ENCODE peak calls at places on chromosomes 5 and 9, in eight cellular contexts. H, O, M, R, B, L, I and P are unnamed samples.

GRCh38 chr5:169804861-169805260 is 167.8 kb downstream of the DOCK2 start:
- DNase-seq in L (peak), O (no peak), I (no peak), B (no peak), M (no peak), H (no peak), R (no peak), P (no peak)

GRCh38 chr9:21564186-21564585 is 82.1 kb upstream of the IFNE start:
- DNase-seq in O (no peak), R (no peak), B (no peak), L (no peak), M (no peak), I (no peak), H (no peak), P (no peak)

GRCh38 chr9:2824564-2824963 is 19.3 kb downstream of the PUM3 start:
- DNase-seq in M (no peak), O (no peak), B (peak), L (no peak), R (no peak), H (no peak), I (no peak), P (no peak)

GRCh38 chr5:122844136-122844915 is 1.1 kb upstream of the SNX24 start:
- DNase-seq in L (no peak), H (peak), M (peak), B (peak), R (peak), O (no peak), I (no peak), P (no peak)

GRCh38 chr9:129283705-129284606 is 105.9 kb upstream of the IER5L start:
- DNase-seq in I (no peak), H (no peak), O (peak), B (no peak), M (no peak), L (peak), R (no peak), P (no peak)

GRCh38 chr9:93679536-93680444 is 103.4 kb downstream of the PHF2 start:
- DNase-seq in L (peak), R (peak), B (no peak), H (no peak), O (peak), I (no peak), M (no peak), P (peak)

GRCh38 chr9:91900057-91900816 is 49.8 kb downstream of the ROR2 start:
- DNase-seq in H (no peak), B (no peak), I (no peak), L (peak), R (no peak), M (no peak), O (no peak), P (no peak)

GRCh38 chr9:127277770-127278169 is 13.2 kb downstream of the GARNL3 start:
- DNase-seq in H (no peak), O (no peak), B (no peak), L (no peak), M (no peak), I (no peak), R (no peak), P (no peak)

GRCh38 chr5:52693279-52693678 is 94.4 kb upstream of the ITGA1 start:
- DNase-seq in R (peak), O (no peak), H (peak), L (no peak), M (peak), B (peak), I (no peak), P (no peak)

GRCh38 chr9:70257512-70257911 is 1.3 kb upstream of the SMC5 start:
- DNase-seq in H (no peak), I (no peak), L (no peak), B (no peak), O (no peak), R (no peak), M (no peak), P (no peak)

GRCh38 chr5:149493316-149493715 is 57.9 kb downstream of the CSNK1A1 start:
- DNase-seq in O (no peak), I (no peak), L (no peak), B (no peak), H (no peak), M (no peak), R (no peak), P (no peak)

GRCh38 chr5:111584651-111585050 is 72.3 kb upstream of the STARD4 start:
- DNase-seq in O (no peak), H (no peak), M (no peak), B (no peak), I (no peak), R (no peak), L (no peak), P (no peak)

DNA sequence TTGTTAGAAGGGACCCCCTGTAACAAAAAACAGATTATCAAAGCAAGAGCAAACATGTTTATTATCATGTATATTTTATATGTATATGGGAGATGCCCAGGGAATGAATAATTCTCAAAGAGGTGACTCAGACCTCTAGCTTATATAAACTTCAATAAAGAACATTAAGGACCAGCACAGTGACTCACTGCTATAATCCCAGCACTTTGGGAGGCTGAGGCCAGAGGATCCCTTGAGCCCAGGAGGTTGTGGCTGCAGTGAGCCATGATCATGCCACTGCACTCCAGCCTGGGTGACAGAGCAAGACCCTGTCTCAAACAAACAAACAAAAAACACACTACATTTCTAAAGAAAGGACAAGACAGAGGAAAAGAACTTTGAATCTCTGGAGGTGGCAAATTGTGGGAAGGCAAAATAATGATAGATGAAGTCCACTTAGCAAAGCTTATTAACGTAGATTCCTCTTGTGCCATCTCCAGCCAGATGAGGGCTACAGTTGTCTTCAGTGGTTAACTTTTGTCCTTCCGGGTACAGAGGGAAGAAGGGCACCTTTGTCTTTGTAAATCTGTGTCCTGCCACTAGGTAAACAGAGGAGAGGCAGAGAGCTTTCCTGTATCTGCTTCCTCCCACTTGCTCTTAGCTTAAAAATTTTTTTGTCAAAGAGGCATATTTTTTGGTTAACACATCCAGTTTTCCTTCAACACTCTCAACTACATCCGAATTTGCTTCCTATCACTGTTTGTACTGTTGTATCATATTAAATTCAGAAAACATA is 7.5 kb upstream of the RFK start:
- DNase-seq in M (peak), L (no peak), B (no peak), H (peak), I (no peak), O (no peak), R (no peak), P (no peak)
- TF ChIP-seq POLR2A in M (no peak), L (no peak), B (no peak), H (no peak), I (no peak), O (no peak), R (no peak), P (no peak)

GRCh38 chr5:79111960-79112702 is 522 bp downstream of the BHMT start:
- DNase-seq in H (no peak), R (peak), B (no peak), I (no peak), M (no peak), O (no peak), L (no peak), P (no peak)
- TF ChIP-seq POLR2AphosphoS5 in H (no peak), R (no peak), B (no peak), I (no peak), M (no peak), O (no peak), L (no peak), P (no peak)

GRCh38 chr5:141121563-141121962 is at the start of gene PCDHB4:
- DNase-seq in I (no peak), R (no peak), O (no peak), H (no peak), L (no peak), B (no peak), M (peak), P (no peak)
- TF ChIP-seq POLR2A in I (no peak), R (no peak), O (no peak), H (no peak), L (no peak), B (no peak), M (no peak), P (no peak)

GRCh38 chr9:18405240-18405639 is 68.7 kb upstream of the ADAMTSL1 start:
- DNase-seq in B (no peak), I (no peak), M (no peak), O (no peak), R (no peak), L (no peak), H (no peak), P (no peak)
- TF ChIP-seq POLR2AphosphoS5 in B (no peak), I (no peak), M (no peak), O (no peak), R (no peak), L (no peak), H (no peak), P (no peak)

GRCh38 chr5:155434267-155434666 is 420.7 kb downstream of the KIF4B start:
- DNase-seq in H (no peak), O (no peak), I (no peak), B (no peak), M (no peak), R (no peak), L (no peak), P (no peak)

GRCh38 chr5:155430192-155430591 is 416.6 kb downstream of the KIF4B start:
- DNase-seq in I (no peak), H (no peak), M (no peak), R (no peak), L (no peak), O (no peak), B (no peak), P (no peak)

GRCh38 chr5:155434681-155435080 is 421.1 kb downstream of the KIF4B start:
- DNase-seq in B (no peak), O (no peak), R (no peak), L (no peak), I (no peak), M (no peak), H (no peak), P (no peak)
- TF ChIP-seq POLR2A in B (no peak), O (no peak), R (no peak), L (no peak), I (no peak), M (no peak), H (no peak), P (no peak)

GRCh38 chr9:134925011-134925511 is 7.3 kb upstream of the FCN1 start:
- DNase-seq in R (no peak), L (no peak), I (no peak), M (no peak), B (no peak), H (no peak), O (peak), P (no peak)

GRCh38 chr9:134919316-134919715 is 1.6 kb upstream of the FCN1 start:
- DNase-seq in B (peak), I (no peak), R (no peak), M (no peak), L (no peak), O (no peak), H (no peak), P (no peak)

GRCh38 chr9:134923466-134923865 is 5.8 kb upstream of the FCN1 start:
- DNase-seq in L (no peak), R (no peak), O (no peak), B (peak), H (no peak), M (no peak), I (no peak), P (no peak)

GRCh38 chr9:134922932-134923240 is 5.2 kb upstream of the FCN1 start:
- DNase-seq in O (no peak), L (no peak), I (no peak), B (peak), H (no peak), R (no peak), M (no peak), P (no peak)

GRCh38 chr9:134922066-134922931 is 4.6 kb upstream of the FCN1 start:
- DNase-seq in M (no peak), O (no peak), I (no peak), H (no peak), L (no peak), B (peak), R (peak), P (no peak)
- TF ChIP-seq POLR2AphosphoS5 in M (no peak), O (no peak), I (no peak), H (no peak), L (no peak), B (no peak), R (no peak), P (no peak)

GRCh38 chr9:33473643-33474352 is at the start of gene NOL6:
- DNase-seq in B (peak), L (peak), I (peak), M (peak), R (peak), H (peak), O (peak), P (peak)
- TF ChIP-seq POLR2A in B (peak), L (peak), I (peak), M (peak), R (no peak), H (peak), O (peak), P (peak)

GRCh38 chr9:115200711-115201505 is 83.0 kb upstream of the TNC start:
- DNase-seq in H (no peak), R (no peak), M (no peak), I (no peak), O (no peak), B (no peak), L (no peak), P (no peak)

GRCh38 chr9:115202181-115202580 is 84.2 kb upstream of the TNC start:
- DNase-seq in H (no peak), M (no peak), L (no peak), R (no peak), B (no peak), O (no peak), I (no peak), P (no peak)

GRCh38 chr9:115204827-115205506 is 87.0 kb upstream of the TNC start:
- DNase-seq in I (no peak), M (no peak), H (no peak), R (no peak), L (no peak), B (no peak), O (no peak), P (no peak)

GRCh38 chr9:115207003-115207837 is 89.3 kb upstream of the TNC start:
- DNase-seq in L (no peak), I (no peak), B (no peak), O (no peak), R (no peak), M (no peak), H (no peak), P (no peak)

GRCh38 chr9:115202960-115203751 is 85.2 kb upstream of the TNC start:
- DNase-seq in M (no peak), H (peak), L (no peak), B (no peak), I (no peak), O (no peak), R (no peak), P (no peak)
- TF ChIP-seq POLR2AphosphoS5 in M (no peak), H (peak), L (peak), B (peak), I (no peak), O (no peak), R (peak), P (no peak)

DNA sequence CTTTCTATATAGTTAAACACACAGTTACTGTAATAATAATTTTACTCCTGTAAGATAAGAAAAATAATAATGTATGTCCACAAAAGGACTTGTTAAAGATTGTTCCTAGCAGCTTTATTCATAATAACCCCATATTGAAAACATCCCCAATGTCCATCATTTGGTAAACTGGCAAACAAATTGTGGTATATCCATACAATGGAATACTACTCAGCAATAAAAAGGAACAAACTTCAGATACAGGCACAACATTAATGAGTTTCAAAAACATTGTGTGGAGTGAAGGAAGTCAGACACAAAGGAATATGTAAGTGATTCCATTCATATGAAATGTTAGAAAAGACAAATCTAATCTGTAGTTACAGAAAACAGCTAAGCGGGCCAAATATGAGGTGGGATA is 1.9 kb upstream of the MEGF10 start:
- DNase-seq in L (no peak), M (no peak), O (no peak), R (no peak), H (no peak), I (no peak), B (no peak), P (no peak)
- TF ChIP-seq POLR2A in L (no peak), M (no peak), O (no peak), R (no peak), H (no peak), I (no peak), B (no peak), P (no peak)